ENCODE peak calls at places on chromosome 5, in ten cellular contexts. K is Right ventricle myocardium superior; M is tibial nerve; E is ELF-1; G is stimulated activated CD8-positive, alpha-beta memory T cell treated with anti-CD3 and anti-CD28 coated beads, Interleukin-4, amount 100 ng/mL, for 48 hours; P is iPS-NIHi11; J is stimulated activated CD4-positive, alpha-beta T cell treated with anti-CD3 and anti-CD28 coated beads, Interleukin-1b, Interleukin-23, amount 100 ng/mL, for 4 hours; O is GM23248; L is fibroblast of the aortic adventitia; S is glomerular endothelial cell. I is an unnamed sample.

GRCh38 chr5:125634242-125634835 is 788.9 kb upstream of the GRAMD2B start:
- DNase-seq in K (no peak), M (no peak), E (no peak), G (no peak), P (no peak), J (no peak), O (no peak), L (no peak), S (no peak), I (no peak)

GRCh38 chr5:53069626-53070025 is 39.9 kb downstream of the MOCS2 start:
- DNase-seq in K (no peak), M (no peak), E (no peak), G (peak), P (no peak), J (peak), O (peak), L (peak), S (peak), I (peak)

GRCh38 chr5:143772621-143773020 is 39.3 kb upstream of the HMHB1 start:
- DNase-seq in K (no peak), M (no peak), E (no peak), G (no peak), P (no peak), J (no peak), O (peak), L (peak), S (no peak), I (no peak)

GRCh38 chr5:42274913-42275312 is 148.3 kb upstream of the GHR start:
- DNase-seq in K (no peak), M (no peak), E (no peak), G (no peak), P (peak), J (no peak), O (peak), L (peak), S (no peak), I (no peak)

GRCh38 chr5:95958308-95959014 is 3.2 kb downstream of the ELL2 start:
- DNase-seq in K (no peak), M (no peak), E (no peak), G (peak), P (no peak), J (no peak), O (peak), L (no peak), S (no peak), I (no peak)

GRCh38 chr5:54302267-54302687 is 8.1 kb downstream of the ARL15 start:
- DNase-seq in K (no peak), M (no peak), E (no peak), G (no peak), P (no peak), J (no peak), O (peak), L (peak), S (no peak), I (no peak)

GRCh38 chr5:87393331-87393730 is 19.4 kb downstream of the CCNH start:
- DNase-seq in K (no peak), M (no peak), E (no peak), G (no peak), P (no peak), J (no peak), O (peak), L (peak), S (peak), I (no peak)

GRCh38 chr5:149617760-149618306 is 36.5 kb downstream of the ARHGEF37 start:
- DNase-seq in K (no peak), M (no peak), E (no peak), G (no peak), P (no peak), J (no peak), O (no peak), L (no peak), S (no peak), I (no peak)

GRCh38 chr5:143401253-143401845 is 2.1 kb downstream of the NR3C1 start:
- DNase-seq in K (no peak), M (no peak), E (no peak), G (no peak), P (no peak), J (no peak), O (peak), L (peak), S (no peak), I (no peak)

GRCh38 chr5:33468811-33469435 is 28.2 kb downstream of the TARS1 start:
- DNase-seq in K (no peak), M (no peak), E (no peak), G (no peak), P (no peak), J (no peak), O (peak), L (no peak), S (no peak), I (no peak)

GRCh38 chr5:140038373-140038957 is 4.6 kb downstream of the NRG2 start:
- DNase-seq in K (no peak), M (no peak), E (no peak), G (no peak), P (no peak), J (no peak), O (peak), L (peak), S (no peak), I (no peak)

GRCh38 chr5:5721881-5722280 is 299.4 kb downstream of the ICE1 start:
- DNase-seq in K (no peak), M (no peak), E (no peak), G (no peak), P (no peak), J (no peak), O (no peak), L (no peak), S (no peak), I (no peak)

GRCh38 chr5:178288373-178289368 is 56.1 kb upstream of the PHYKPL start:
- DNase-seq in K (peak), M (no peak), E (peak), G (no peak), P (no peak), J (no peak), O (peak), L (no peak), S (no peak), I (no peak)

GRCh38 chr5:140977003-140977402 is 10.7 kb downstream of the PCDHAC2 start:
- DNase-seq in K (no peak), M (no peak), E (no peak), G (no peak), P (no peak), J (no peak), O (peak), L (no peak), S (no peak), I (no peak)

GRCh38 chr5:91384671-91385430 is 1.7 kb upstream of the ARRDC3 start:
- DNase-seq in K (no peak), M (no peak), E (no peak), G (no peak), P (peak), J (no peak), O (peak), L (peak), S (no peak), I (no peak)

GRCh38 chr5:154538492-154538891 is 60.5 kb upstream of the HAND1 start:
- DNase-seq in K (no peak), M (no peak), E (no peak), G (no peak), P (no peak), J (no peak), O (no peak), L (no peak), S (no peak), I (no peak)

GRCh38 chr5:131571669-131572168 is 63.3 kb downstream of the RAPGEF6 start:
- DNase-seq in K (no peak), M (no peak), E (no peak), G (no peak), P (no peak), J (no peak), O (no peak), L (no peak), S (no peak), I (no peak)

GRCh38 chr5:85017271-85017670 is 632.6 kb upstream of the EDIL3 start:
- DNase-seq in K (no peak), M (no peak), E (no peak), G (no peak), P (no peak), J (no peak), O (no peak), L (no peak), S (no peak), I (no peak)

I was measured in stimulated activated naive CD8-positive, alpha-beta T cell treated with anti-CD3 and anti-CD28 coated beads, Interleukin-15, Interleukin-2, amounts not matched to agents 100 U/mL and 50 U/mL, for 24 hours.